ENCODE peak calls at places on chromosome 13, in ten cellular contexts. C is GM12892; Y is stimulated activated CD4-positive, alpha-beta T cell treated with anti-CD3 and anti-CD28 coated beads, Interleukin-2, amount 100 ng/mL, for 24 hours; E is H7; A is uterus; H is stimulated activated naive CD4-positive, alpha-beta T cell; I is islet precursor cell; S is right cardiac atrium; K is cardiac muscle cell; G is RWPE1. W is an unnamed sample.

GRCh38 chr13:99028890-99029289 is 51.0 kb upstream of the DOCK9 start:
- DNase-seq in C (no peak), Y (peak; percentile 41), E (peak; percentile 37), A (no peak), H (peak; percentile 11), I (no peak), S (no peak), K (no peak), G (no peak), W (no peak)

GRCh38 chr13:74227476-74228158 is 93.4 kb upstream of the KLF12 start:
- DNase-seq in C (no peak), Y (no peak), E (no peak), A (no peak), H (no peak), I (no peak), S (no peak), K (no peak), G (no peak), W (no peak)

GRCh38 chr13:108948269-108948671 is 318.9 kb downstream of the MYO16 start:
- DNase-seq in C (no peak), Y (no peak), E (no peak), A (no peak), H (no peak), I (no peak), S (no peak), K (no peak), G (peak; percentile 12), W (no peak)

GRCh38 chr13:97471721-97472120 is 37.8 kb downstream of the RAP2A start:
- DNase-seq in C (no peak), Y (no peak), E (no peak), A (no peak), H (no peak), I (no peak), S (no peak), K (no peak), G (no peak), W (no peak)

GRCh38 chr13:36766295-36766694 is 52.7 kb upstream of the RFXAP start:
- DNase-seq in C (no peak), Y (no peak), E (no peak), A (no peak), H (no peak), I (peak; percentile 79), S (no peak), K (peak; percentile 74), G (peak; percentile 43), W (no peak)

GRCh38 chr13:111302045-111302722 is 18.3 kb upstream of the TEX29 start:
- DNase-seq in C (no peak), Y (no peak), E (no peak), A (no peak), H (no peak), I (no peak), S (no peak), K (no peak), G (no peak), W (no peak)

GRCh38 chr13:31848621-31849020 is 109.3 kb downstream of the RXFP2 start:
- DNase-seq in C (no peak), Y (no peak), E (no peak), A (no peak), H (no peak), I (no peak), S (no peak), K (no peak), G (no peak), W (no peak)

GRCh38 chr13:54415753-54416366 is 1387.2 kb downstream of the OLFM4 start:
- DNase-seq in C (no peak), Y (no peak), E (peak; percentile 7), A (no peak), H (no peak), I (peak; percentile 55), S (no peak), K (no peak), G (no peak), W (no peak)

GRCh38 chr13:98961204-98962105 is 16.4 kb downstream of the DOCK9 start:
- DNase-seq in C (no peak), Y (no peak), E (no peak), A (no peak), H (no peak), I (peak; percentile 84), S (no peak), K (no peak), G (peak; percentile 17), W (no peak)

GRCh38 chr13:78604782-78605611 is 1.6 kb upstream of the POU4F1 start:
- DNase-seq in C (no peak), Y (no peak), E (peak; percentile 72), A (no peak), H (no peak), I (peak; percentile 76), S (no peak), K (no peak), G (no peak), W (no peak)